ENCODE peak calls at places on chromosome 7, in six cellular contexts. J is IMR-90, M is H9, C is mesenchymal stem cell, Y is neuronal stem cell, X is mesendoderm. F is an unnamed sample.

GRCh38 chr7:9945131-9945530 is 1028.5 kb upstream of the PHF14 start:
- DNase-seq in C (no peak), J (no peak), M (no peak), Y (no peak), X (no peak), F (no peak)

GRCh38 chr7:100003711-100004661 is 11.4 kb upstream of the ZKSCAN1 start:
- DNase-seq in J (no peak), X (no peak), C (peak; percentile 59), Y (no peak), M (no peak), F (no peak)

GRCh38 chr7:151448261-151449252 is 8.6 kb upstream of the CRYGN start:
- DNase-seq in C (peak; percentile 71), X (peak; percentile 66), J (peak; percentile 41), Y (peak; percentile 68), M (peak; percentile 79), F (peak; percentile 90)

GRCh38 chr7:2954433-2954853 is 89.2 kb downstream of the CARD11 start:
- DNase-seq in X (no peak), C (no peak), M (no peak), Y (no peak), J (no peak), F (no peak)

GRCh38 chr7:29274156-29275017 is 79.8 kb downstream of the CHN2 start:
- DNase-seq in C (no peak), X (no peak), Y (no peak), J (no peak), M (no peak), F (peak; percentile 36)

GRCh38 chr7:146146866-146147265 is 30.3 kb downstream of the CNTNAP2 start:
- DNase-seq in M (no peak), C (peak; percentile 59), Y (no peak), X (no peak), J (no peak), F (no peak)

GRCh38 chr7:98281757-98282652 is 519 bp downstream of the BRI3 start:
- DNase-seq in X (no peak), J (no peak), Y (no peak), M (no peak), C (no peak), F (no peak)

GRCh38 chr7:123154231-123154860 is 45.4 kb downstream of the SLC13A1 start:
- DNase-seq in X (peak; percentile 83), M (peak; percentile 67), J (peak; percentile 50), Y (peak; percentile 86), C (peak; percentile 88), F (peak; percentile 81)

GRCh38 chr7:74625446-74625845 is 32.1 kb upstream of the GTF2I start:
- DNase-seq in Y (no peak), M (no peak), C (peak; percentile 60), X (no peak), J (peak; percentile 67), F (no peak)

GRCh38 chr7:87875151-87876039 is 765 bp downstream of the SLC25A40 start:
- DNase-seq in C (peak; percentile 6), X (peak; percentile 11), J (peak; percentile 2), Y (no peak), M (no peak), F (no peak)

GRCh38 chr7:150877545-150877944 is 25.2 kb downstream of the AOC1 start:
- DNase-seq in C (no peak), M (no peak), J (no peak), X (peak; percentile 51), Y (no peak), F (no peak)

GRCh38 chr7:74271742-74272141 is 17.5 kb upstream of the CLIP2 start:
- DNase-seq in J (no peak), C (peak; percentile 48), Y (no peak), M (no peak), X (no peak), F (no peak)

GRCh38 chr7:12683678-12684077 is 3.8 kb upstream of the ARL4A start:
- DNase-seq in C (peak; percentile 46), X (no peak), M (no peak), J (peak; percentile 33), Y (no peak), F (no peak)

GRCh38 chr7:149771696-149772235 is 1.6 kb downstream of the ZNF467 start:
- DNase-seq in M (peak; percentile 94), X (peak; percentile 95), J (peak; percentile 70), C (peak; percentile 97), Y (peak; percentile 95), F (peak; percentile 92)

GRCh38 chr7:134444198-134444960 is 14.5 kb downstream of the AKR1B1 start:
- DNase-seq in Y (no peak), M (no peak), C (no peak), X (no peak), J (no peak), F (no peak)

GRCh38 chr7:75572814-75573213 is 80.7 kb downstream of the SPDYE5 start:
- DNase-seq in Y (no peak), J (no peak), C (no peak), M (no peak), X (no peak), F (no peak)

GRCh38 chr7:141045126-141045841 is 28.6 kb upstream of the TMEM178B start:
- DNase-seq in M (no peak), X (peak; percentile 27), Y (no peak), J (peak; percentile 29), C (peak; percentile 10), F (no peak)

GRCh38 chr7:87404674-87405073 is 59.2 kb downstream of the CROT start:
- DNase-seq in J (peak; percentile 43), X (no peak), M (no peak), C (no peak), Y (no peak), F (no peak)

GRCh38 chr7:77667459-77668090 is 28.7 kb upstream of the RSBN1L start:
- DNase-seq in Y (no peak), X (no peak), C (no peak), M (no peak), J (peak; percentile 28), F (no peak)

GRCh38 chr7:81499262-81500116 is 270.4 kb downstream of the HGF start:
- DNase-seq in C (peak; percentile 85), X (peak; percentile 83), Y (peak; percentile 64), M (no peak), J (peak; percentile 89), F (no peak)

GRCh38 chr7:124856299-124856888 is 73.2 kb downstream of the POT1 start:
- DNase-seq in M (no peak), C (peak; percentile 59), X (peak; percentile 51), J (peak; percentile 61), Y (peak; percentile 9), F (no peak)

GRCh38 chr7:88205179-88205578 is 14.7 kb downstream of the SRI start:
- DNase-seq in J (no peak), M (no peak), X (no peak), C (no peak), Y (no peak), F (no peak)

GRCh38 chr7:12594122-12594897 is 23.8 kb downstream of the SCIN start:
- DNase-seq in Y (no peak), M (no peak), J (peak; percentile 6), X (no peak), C (no peak), F (no peak)

GRCh38 chr7:18040196-18040595 is 12.6 kb upstream of the PRPS1L1 start:
- DNase-seq in X (no peak), J (peak; percentile 90), Y (no peak), M (no peak), C (peak; percentile 63), F (no peak)

GRCh38 chr7:114622189-114622588 is 207.6 kb downstream of the FOXP2 start:
- DNase-seq in J (no peak), X (no peak), Y (no peak), C (no peak), M (no peak), F (no peak)

GRCh38 chr7:140989068-140989467 is 25.7 kb downstream of the MRPS33 start:
- DNase-seq in M (no peak), C (no peak), X (peak; percentile 6), J (no peak), Y (no peak), F (no peak)

GRCh38 chr7:101243786-101244384 is 996 bp downstream of the FIS1 start:
- DNase-seq in J (no peak), Y (no peak), C (peak; percentile 56), M (peak; percentile 78), X (no peak), F (peak; percentile 87)

DNA sequence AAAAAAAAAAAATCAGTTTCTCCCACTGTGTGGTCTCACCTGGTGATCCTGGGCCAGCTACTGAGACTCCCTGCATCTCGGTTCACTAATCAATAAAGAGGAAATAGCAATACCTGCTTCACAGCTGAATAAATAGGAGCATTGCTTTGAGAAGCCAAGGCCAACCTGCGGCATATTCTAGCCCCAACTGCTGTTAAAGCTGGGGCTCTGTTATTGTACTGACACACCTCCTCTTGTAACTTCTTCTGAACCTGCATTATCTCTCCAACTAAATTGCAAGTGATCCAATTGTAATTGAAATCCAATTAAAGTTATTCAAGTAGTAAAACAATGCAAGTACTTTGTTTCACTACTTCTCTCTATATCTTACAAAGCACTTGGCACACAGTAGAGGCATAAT is 38.4 kb downstream of the AMPH start:
- DNase-seq in M (no peak), Y (no peak), J (no peak), C (no peak), X (no peak), F (no peak)
- H2BK15ac ChIP-seq in M (no peak overlapping the region), Y (no peak overlapping the region), J (no peak overlapping the region), C (no peak overlapping the region), X (no peak overlapping the region), F (no peak overlapping the region)

DNA sequence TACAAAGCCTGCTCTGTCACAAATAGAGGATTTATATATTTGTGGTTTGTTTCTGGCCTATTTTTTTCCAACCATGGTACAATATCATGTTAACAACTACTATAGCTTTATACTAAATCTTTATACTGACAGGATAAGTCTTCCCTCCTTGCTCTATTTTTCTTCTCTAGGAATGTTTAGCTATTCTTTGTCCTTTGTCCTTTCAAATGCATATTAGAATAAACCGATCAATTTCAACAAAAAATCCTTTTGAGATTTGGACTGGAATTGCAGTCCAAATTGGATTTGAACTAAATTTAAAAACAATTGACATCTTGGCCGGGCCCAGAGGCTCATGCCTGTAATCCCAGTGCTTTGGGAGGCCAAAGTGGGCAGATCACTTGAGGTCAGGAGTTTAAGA is 39.2 kb upstream of the CTTNBP2 start:
- DNase-seq in J (no peak), M (no peak), C (no peak), Y (no peak), X (no peak), F (no peak)
- H2BK15ac ChIP-seq in J (no peak overlapping the region), M (no peak overlapping the region), C (no peak overlapping the region), Y (no peak overlapping the region), X (no peak overlapping the region), F (no peak overlapping the region)

DNA sequence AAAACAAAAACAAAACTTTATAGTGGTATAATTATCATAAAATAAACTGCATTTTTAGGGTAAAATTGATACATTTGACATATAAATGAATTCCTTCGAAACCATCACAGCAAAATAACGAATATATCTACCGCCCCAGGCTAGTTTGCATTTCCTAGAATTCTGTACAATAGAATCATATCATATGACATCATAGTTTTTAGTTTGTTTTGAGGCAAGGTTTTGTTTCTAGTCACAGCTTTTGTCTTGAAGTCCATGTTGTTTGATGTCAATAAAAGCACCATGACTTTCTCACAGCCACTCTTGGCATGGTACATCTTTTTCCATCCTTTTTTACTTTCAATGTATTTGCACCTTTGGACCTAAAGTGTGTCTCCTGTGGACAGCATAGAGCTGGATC is 102.9 kb downstream of the FOXL3 start:
- DNase-seq in Y (no peak), C (no peak), J (no peak), X (no peak), M (no peak), F (no peak)
- H2BK15ac ChIP-seq in Y (no peak overlapping the region), C (no peak overlapping the region), J (no peak overlapping the region), X (no peak overlapping the region), M (no peak overlapping the region), F (no peak overlapping the region)

DNA sequence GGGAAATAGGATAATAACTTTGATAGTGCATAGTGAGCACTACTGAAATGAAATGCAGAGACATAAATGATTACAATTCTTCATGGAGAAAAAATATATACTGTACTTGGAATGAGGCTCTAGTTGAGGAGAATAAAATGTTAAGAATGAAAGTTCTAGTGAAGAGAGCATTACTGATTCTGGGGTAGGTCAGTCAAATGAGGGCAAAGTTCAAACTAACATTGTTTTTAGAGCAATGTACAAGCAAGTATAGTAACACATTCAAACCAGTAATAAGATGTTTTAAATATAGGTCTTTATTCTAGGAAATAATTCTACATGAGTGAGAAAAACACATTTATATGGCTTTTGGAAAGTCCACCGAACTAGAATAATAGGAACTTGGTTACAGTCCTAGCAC is 86.5 kb downstream of the CDK6 start:
- DNase-seq in X (no peak), M (no peak), C (no peak), J (no peak), Y (no peak), F (no peak)
- H2BK15ac ChIP-seq in X (no peak overlapping the region), M (no peak overlapping the region), C (no peak overlapping the region), J (peak overlapping the region; percentile 22), Y (no peak overlapping the region), F (no peak overlapping the region)

F was measured in H1.